ENCODE peak calls at places on chromosomes 11 and 22, in five cellular contexts. M is fibroblast of pulmonary artery, C is nephron progenitor cell, L is pancreas, K is GM20000. E is an unnamed sample.

GRCh38 chr11:103109818-103110388 is 677 bp downstream of the DYNC2H1 start:
- DNase-seq in K (peak), C (peak), M (no peak), L (no peak), E (peak)

GRCh38 chr11:109789911-109790310 is 303.3 kb upstream of the ZC3H12C start:
- DNase-seq in L (no peak), C (no peak), M (peak), K (no peak), E (no peak)

GRCh38 chr11:63017306-63017974 is 1.8 kb upstream of the SLC22A8 start:
- DNase-seq in M (no peak), C (no peak), K (no peak), L (no peak), E (no peak)

GRCh38 chr11:129750343-129751292 is 65.0 kb upstream of the TMEM45B start:
- DNase-seq in L (peak), C (peak), M (peak), K (peak), E (peak)

GRCh38 chr11:27468209-27468608 is 4.4 kb downstream of the LGR4 start:
- DNase-seq in L (no peak), K (no peak), C (no peak), M (peak), E (no peak)

GRCh38 chr11:67732045-67732787 is 57.8 kb upstream of the ALDH3B2 start:
- DNase-seq in L (peak), C (no peak), K (peak), M (no peak), E (peak)

GRCh38 chr11:123152951-123153350 is 42.1 kb downstream of the CLMP start:
- DNase-seq in L (no peak), C (no peak), K (no peak), M (no peak), E (no peak)

GRCh38 chr11:93528757-93529639 is 14.2 kb downstream of the SMCO4 start:
- DNase-seq in L (no peak), K (no peak), C (no peak), M (no peak), E (no peak)

GRCh38 chr11:117618956-117619355 is 178.1 kb downstream of the DSCAML1 start:
- DNase-seq in K (no peak), C (no peak), L (no peak), M (no peak), E (no peak)

GRCh38 chr11:94666792-94667721 is 99.9 kb downstream of the PIWIL4 start:
- DNase-seq in K (no peak), L (no peak), C (no peak), M (no peak), E (no peak)

GRCh38 chr22:19117111-19117512 is 5.1 kb downstream of the DGCR2 start:
- DNase-seq in C (no peak), M (no peak), K (no peak), L (no peak), E (no peak)

GRCh38 chr11:103486609-103487008 is 377.4 kb downstream of the DYNC2H1 start:
- DNase-seq in K (no peak), M (no peak), C (no peak), L (no peak), E (no peak)

GRCh38 chr11:12175694-12176241 is 65.4 kb downstream of the MICAL2 start:
- DNase-seq in C (no peak), L (no peak), M (peak), K (no peak), E (no peak)

GRCh38 chr11:2151500-2152257 is 9.3 kb downstream of the INS start:
- DNase-seq in M (peak), L (peak), C (peak), K (peak), E (peak)

GRCh38 chr22:37618072-37618656 is 9.5 kb downstream of the GGA1 start:
- DNase-seq in K (no peak), L (no peak), C (no peak), M (no peak), E (no peak)

GRCh38 chr11:58494096-58494495 is 13.8 kb downstream of the OR5B21 start:
- DNase-seq in M (peak), L (no peak), C (no peak), K (no peak), E (no peak)

GRCh38 chr11:71425851-71426250 is 22.3 kb downstream of the DHCR7 start:
- DNase-seq in M (no peak), C (no peak), K (no peak), L (no peak), E (no peak)

GRCh38 chr11:65954771-65955170 is 6.8 kb upstream of the SART1 start:
- DNase-seq in K (no peak), L (no peak), C (no peak), M (no peak), E (no peak)

GRCh38 chr22:21947040-21948014 is 5.3 kb downstream of the PPM1F start:
- DNase-seq in L (no peak), C (no peak), M (peak), K (no peak), E (no peak)
- TF ChIP-seq CTCF in L (no peak), C (peak), M (peak), K (no peak), E (no peak)

DNA sequence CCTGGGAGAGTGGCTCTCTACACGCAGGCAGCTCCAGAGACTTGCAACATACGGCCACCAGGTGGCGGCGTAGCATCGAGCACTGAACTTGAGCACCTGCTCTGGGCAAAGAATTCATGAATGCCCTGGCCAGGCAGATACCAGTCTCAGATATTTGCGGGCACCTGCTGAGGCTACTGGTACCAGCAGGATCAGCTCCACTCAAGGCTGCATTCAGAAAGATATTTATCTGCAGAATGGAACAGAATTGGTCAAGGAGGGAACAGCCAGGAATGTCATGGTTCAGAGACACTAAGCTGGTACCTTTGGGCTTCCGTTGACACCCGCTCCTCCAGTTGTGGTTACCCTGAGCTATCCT is 10.8 kb upstream of the CCDC86 start:
- DNase-seq in C (peak), M (peak), L (peak), K (peak), E (peak)
- TF ChIP-seq CTCF in C (peak), M (peak), L (peak), K (peak), E (peak)

DNA sequence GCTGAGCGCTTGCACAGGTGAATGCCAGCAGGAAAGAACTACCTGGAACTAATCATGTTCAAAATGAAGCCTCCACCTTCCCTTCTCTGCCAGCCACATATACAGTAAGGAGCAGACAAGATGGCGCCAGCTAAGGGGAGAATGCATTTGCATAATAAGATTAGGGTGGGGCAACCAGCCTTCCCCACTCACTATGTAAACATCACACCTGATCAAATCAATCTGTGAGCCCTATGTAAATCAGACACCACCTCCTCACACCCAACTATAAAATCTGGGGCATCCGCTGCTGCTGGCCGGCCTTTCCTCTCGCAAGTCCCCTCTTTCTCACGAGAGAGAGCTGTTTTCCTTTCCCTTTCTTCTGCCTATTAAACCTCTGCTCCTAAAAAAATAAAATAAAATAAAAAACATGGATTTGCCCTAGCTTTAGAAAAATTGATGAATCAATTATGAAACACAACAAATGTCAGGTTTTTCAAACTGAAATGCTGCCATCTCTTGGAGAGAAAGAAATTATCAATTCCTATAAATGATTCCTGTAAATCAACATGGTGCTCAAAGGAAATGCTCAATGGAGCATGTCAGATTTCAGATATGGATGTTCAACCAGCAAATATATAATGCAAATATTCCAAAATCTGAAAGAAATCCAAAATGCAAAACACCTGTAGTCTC is 108.9 kb downstream of the SGSM3 start:
- DNase-seq in K (no peak), M (no peak), L (no peak), C (no peak), E (no peak)
- TF ChIP-seq CTCF in K (no peak), M (no peak), L (no peak), C (no peak), E (no peak)

GRCh38 chr11:108524422-108524821 is 26.2 kb upstream of the POGLUT3 start:
- DNase-seq in K (no peak), M (peak), C (no peak), L (no peak), E (no peak)
- TF ChIP-seq CTCF in K (no peak), M (no peak), C (no peak), L (no peak), E (no peak)

DNA sequence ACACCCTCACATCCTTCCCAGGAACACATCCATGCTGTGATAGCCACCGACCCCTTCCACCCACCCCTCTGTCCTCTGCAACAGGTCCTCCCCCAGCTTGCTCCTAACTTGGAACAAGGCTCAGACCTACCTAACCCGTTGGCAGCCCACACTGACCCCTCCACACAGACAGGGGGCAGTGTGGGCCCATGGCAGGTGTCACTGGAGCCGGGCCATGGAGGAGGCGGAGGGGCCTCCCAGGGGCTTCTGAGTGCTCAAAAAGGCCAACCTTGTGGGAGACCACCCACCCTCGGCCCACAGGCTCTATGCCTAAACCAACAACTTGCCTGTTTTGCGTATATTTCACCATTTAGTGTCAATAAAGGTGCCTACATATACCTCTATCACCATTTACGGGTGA is 57.0 kb downstream of the CERK start:
- DNase-seq in K (peak), C (no peak), L (no peak), M (no peak), E (peak)
- TF ChIP-seq CTCF in K (peak), C (no peak), L (peak), M (peak), E (peak)

GRCh38 chr22:31628362-31628761 is 33.7 kb downstream of the PISD start:
- DNase-seq in M (no peak), K (no peak), C (no peak), L (no peak), E (no peak)

GRCh38 chr22:31628969-31629723 is 32.9 kb downstream of the PISD start:
- DNase-seq in M (no peak), C (no peak), K (no peak), L (no peak), E (no peak)

GRCh38 chr22:31630331-31631329 is 31.4 kb downstream of the PISD start:
- DNase-seq in M (peak), C (peak), L (peak), K (peak), E (peak)

GRCh38 chr22:31631381-31631780 is 30.6 kb downstream of the PISD start:
- DNase-seq in K (peak), M (no peak), L (no peak), C (no peak), E (no peak)

GRCh38 chr22:31629741-31630184 is 32.3 kb downstream of the PISD start:
- DNase-seq in L (no peak), M (no peak), C (no peak), K (no peak), E (no peak)
- TF ChIP-seq CTCF in L (no peak), M (no peak), C (no peak), K (no peak), E (no peak)

DNA sequence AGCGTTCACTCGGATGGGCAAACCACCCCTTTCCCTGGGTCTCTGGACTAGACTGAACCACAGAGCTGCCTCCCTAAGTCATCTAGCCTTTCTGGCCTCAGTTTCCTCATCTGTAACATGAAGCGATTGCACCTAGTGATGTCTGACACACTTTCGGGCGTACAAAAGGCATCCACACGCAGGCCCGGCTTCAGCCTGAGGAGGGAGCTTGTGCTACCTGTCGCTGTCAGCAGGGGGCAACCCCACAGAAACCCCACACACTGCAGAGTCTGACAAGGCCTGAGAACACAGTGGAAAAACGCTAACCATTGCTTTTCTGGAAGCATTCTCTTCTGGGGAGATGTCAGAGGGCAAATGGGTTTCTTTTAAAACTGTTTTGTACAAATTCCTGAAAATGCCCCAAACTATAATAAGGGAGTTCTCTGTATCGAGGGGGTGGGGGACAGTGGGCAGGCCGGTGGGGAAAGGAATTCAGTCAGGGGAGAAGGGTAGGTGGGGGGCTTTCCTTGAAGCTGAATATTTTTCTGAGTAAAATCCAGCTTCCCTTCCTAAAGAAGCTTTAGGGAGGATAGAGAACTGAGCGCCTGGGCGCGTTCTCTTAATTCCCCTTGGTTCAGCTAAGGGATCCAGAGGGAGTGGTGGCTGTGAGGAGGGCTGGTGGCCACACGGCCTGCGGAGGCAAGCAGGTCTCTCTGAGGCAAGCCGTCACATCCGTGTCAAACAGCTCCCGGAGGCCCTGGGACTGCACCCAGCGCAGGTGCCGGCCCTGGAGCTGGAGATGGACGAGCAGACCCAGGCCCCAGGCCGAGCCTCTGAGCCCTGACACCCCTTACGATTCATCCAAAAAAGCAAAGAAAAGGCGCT is 552 bp downstream of the ELF5 start:
- DNase-seq in C (peak), M (peak), L (peak), K (peak), E (peak)
- TF ChIP-seq CTCF in C (peak), M (peak), L (peak), K (peak), E (peak)

GRCh38 chr11:121762820-121763219 is 310.1 kb upstream of the SORL1-AS1 start:
- DNase-seq in K (no peak), C (no peak), L (peak), M (peak), E (no peak)
- TF ChIP-seq CTCF in K (no peak), C (no peak), L (no peak), M (no peak), E (no peak)

DNA sequence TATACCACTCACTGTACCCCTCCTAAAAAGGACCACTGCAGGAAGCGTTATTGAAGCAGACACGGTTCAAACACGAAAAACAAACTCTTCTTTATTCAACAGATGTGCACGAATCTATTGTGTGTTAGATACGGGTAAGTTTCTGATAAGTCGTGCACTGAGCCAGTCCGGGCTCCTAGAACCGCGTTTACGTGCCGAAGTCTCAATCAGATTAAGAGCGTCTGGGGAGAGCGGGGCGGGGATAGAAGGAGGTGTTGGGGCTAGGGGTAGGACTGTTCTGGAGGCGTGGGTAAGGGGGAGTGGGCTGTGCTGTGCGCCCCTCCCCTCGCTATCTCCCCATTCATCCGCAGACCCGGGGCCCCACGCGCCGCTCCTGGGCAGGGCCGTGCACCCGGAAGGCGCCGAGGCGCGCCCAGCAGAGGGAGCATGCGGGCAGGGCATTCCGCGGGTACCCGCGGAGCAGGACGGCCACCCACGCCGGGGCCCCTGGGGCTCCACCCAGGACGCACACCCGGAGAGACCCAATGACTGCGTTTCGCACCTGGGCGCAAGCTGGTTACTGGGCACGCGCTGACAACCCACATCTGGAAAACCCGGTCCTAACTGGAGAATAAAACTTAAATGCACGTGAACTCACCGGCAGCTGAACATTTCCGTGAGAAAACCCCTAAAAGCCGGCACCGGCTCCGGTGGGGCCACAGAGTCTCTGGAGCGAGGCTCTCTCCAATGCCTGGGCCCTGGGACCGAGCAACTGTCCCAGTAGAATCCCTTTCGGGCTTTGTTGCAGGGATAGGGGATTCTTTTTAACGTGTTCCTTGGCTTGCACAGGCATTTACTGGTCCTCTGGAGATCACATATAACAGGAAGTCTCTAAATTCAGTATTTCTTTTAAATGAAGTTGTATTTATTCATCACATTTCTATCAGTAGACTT is 40.6 kb downstream of the WEE1 start:
- DNase-seq in K (peak), M (peak), C (peak), L (peak), E (peak)
- TF ChIP-seq CTCF in K (peak), M (peak), C (peak), L (peak), E (peak)

GRCh38 chr11:69643646-69644045 is 2.7 kb downstream of the CCND1 start:
- DNase-seq in L (no peak), M (no peak), C (no peak), K (no peak), E (no peak)
- TF ChIP-seq CTCF in L (no peak), M (no peak), C (peak), K (no peak), E (no peak)